ENCODE peak calls at places on chromosomes 3 and 15, in six cellular contexts. T, N, M, C, W and H are unnamed samples.

GRCh38 chr3:32872487-32873382 is 54.9 kb downstream of the TRIM71 start:
- DNase-seq in T (no peak), N (peak), M (no peak), C (peak), W (peak), H (peak)

GRCh38 chr3:129023909-129024308 is 22.8 kb downstream of the EFCC1 start:
- DNase-seq in T (no peak), N (no peak), M (peak), C (no peak), W (no peak), H (no peak)

GRCh38 chr15:58622877-58623276 is 126.6 kb downstream of the ADAM10 start:
- DNase-seq in T (no peak), N (no peak), M (no peak), C (no peak), W (no peak), H (no peak)

GRCh38 chr15:91129436-91129835 is 29.4 kb downstream of the SV2B start:
- DNase-seq in T (no peak), N (no peak), M (no peak), C (no peak), W (no peak), H (no peak)

GRCh38 chr15:23422946-23423708 is 23.9 kb downstream of the GOLGA6L2 start:
- DNase-seq in T (peak), N (peak), M (no peak), C (no peak), W (no peak), H (no peak)

GRCh38 chr3:182389041-182389815 is 404.1 kb upstream of the ATP11B start:
- DNase-seq in T (no peak), N (no peak), M (no peak), C (peak), W (no peak), H (no peak)

GRCh38 chr3:44120721-44121582 is 120.7 kb upstream of the TOPAZ1 start:
- DNase-seq in T (no peak), N (no peak), M (no peak), C (no peak), W (no peak), H (no peak)

GRCh38 chr3:172397716-172398405 is 50.4 kb downstream of the GHSR start:
- DNase-seq in T (no peak), N (no peak), M (peak), C (no peak), W (no peak), H (no peak)

GRCh38 chr3:25944328-25944727 is 154.4 kb downstream of the OXSM start:
- DNase-seq in T (no peak), N (no peak), M (no peak), C (no peak), W (no peak), H (no peak)

GRCh38 chr3:131549340-131549739 is 46.6 kb upstream of the MRPL3 start:
- DNase-seq in T (no peak), N (no peak), M (no peak), C (no peak), W (no peak), H (no peak)

DNA sequence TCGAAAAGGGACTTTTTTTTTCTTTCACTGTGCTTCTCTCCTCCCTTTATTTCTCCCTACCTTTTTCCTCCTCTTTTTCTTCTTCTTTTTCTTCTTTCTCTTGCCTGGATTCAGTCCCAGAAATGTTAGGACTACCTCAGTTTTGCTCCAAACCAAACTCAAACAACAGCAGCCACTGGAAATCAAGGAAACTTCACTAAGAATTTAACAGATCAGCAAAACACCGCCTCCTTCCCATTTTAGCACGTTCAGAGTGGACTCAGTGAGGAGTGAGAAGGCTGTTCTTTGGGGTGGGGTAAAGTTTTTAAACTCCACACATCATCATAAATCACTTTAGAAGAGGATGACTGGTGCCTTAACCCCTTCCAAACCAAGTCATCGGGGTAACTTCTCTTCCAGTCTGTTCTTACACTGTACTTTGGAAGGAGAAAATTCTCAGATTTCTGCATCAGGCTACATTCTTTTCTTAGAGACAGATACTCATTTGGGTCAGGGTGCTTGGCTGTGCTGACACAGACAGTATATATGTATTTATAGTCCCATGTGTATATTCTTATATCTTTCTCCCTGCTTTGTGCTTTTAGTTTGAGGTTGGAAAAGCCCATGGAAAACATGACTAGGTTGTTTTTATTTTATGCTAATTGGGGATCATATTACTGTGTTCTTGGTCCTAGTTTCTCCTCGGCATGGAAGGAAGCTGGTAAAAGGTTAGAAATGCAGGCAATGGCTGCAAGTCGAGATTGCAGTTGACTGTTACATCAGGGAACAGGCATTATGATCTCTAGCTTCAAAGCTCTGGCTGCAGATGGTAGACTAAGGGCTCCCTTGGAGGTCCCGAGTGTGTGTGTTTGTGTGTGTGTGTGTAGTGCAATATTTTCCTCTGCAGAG is at the start of gene CCDC80:
- DNase-seq in T (peak), N (peak), M (peak), C (no peak), W (no peak), H (no peak)
- TF ChIP-seq POLR2A in T (peak), N (peak), M (peak), C (no peak), W (peak), H (peak)

DNA sequence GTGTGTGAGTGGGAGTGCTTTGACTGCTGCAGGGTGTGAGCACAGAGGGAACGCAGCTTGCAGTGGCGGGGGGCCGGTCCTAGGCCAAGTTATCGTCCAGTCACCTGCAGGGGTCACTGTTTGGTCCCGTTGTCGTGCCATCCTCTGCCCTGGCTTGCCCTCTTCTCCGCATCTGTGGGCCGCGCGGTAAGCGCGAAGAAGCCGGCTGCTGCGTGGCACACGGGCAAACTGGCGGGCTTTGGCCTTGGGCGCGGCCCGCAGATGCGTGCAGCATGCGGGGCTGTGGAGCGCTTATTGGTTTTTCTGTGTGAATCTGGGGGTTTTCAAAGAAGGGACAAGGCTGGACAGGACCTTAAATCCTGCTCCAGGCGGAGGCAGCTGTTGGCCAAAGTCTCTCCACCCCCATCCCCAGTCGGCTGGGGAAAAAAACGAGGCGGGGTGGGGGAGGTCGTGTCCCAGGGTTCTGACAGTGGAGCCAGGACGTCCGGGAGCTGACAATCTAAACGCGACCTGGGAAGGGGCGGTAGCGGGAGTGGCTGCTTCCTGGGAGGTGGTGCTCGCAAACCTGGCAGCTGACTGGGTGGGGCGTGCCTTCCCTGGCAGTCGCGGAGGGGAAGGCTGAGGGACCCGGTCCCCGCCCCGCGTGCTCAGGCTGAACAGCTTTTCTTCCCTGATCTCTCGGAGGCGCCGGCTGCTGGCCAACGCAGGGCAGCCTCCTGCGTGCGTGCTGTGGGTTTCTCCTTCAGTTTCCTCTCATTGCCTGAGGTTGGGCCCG is 39.7 kb upstream of the VEPH1 start:
- DNase-seq in T (peak), N (peak), M (peak), C (peak), W (peak), H (peak)
- TF ChIP-seq CTCF in T (no peak), N (no peak), M (peak), C (no peak), W (no peak), H (no peak)

DNA sequence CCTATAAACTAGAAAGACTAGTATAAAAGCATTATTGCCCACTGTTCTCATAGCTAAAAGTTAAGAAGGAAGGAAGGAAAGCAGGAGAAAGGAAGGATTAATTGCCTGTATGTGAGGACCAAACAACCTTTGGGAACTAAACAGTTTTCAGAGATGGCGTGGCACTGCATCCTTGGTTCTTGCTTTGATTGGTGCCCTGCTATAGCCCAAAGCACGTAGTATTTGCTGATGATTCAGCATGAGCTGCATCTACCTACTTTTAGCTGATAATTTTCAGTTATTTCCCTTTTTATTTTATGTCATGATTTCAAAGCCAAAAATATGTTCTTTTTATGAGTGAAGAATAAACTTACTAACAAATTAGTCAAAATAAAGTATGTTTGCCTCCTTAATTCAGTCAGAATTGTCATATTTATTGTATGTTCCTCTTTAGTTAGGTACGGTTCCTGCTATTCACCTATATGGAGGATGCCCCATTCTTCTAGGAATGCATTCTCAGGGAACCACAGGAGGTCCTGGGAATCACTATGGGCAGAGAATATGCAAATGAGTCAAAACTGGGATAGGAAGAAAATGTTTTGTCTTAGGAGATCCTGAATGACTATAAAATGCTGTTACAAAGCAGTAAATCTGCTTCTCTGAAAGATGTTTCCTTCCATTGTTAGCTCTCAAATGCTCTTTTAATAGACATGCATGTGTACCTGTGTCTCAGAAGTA is 65.4 kb upstream of the THSD4 start:
- DNase-seq in T (no peak), N (no peak), M (peak), C (no peak), W (no peak), H (no peak)
- H3K4me3 ChIP-seq in T (no peak), N (no peak), M (no peak), C (no peak), W (no peak), H (no peak)

DNA sequence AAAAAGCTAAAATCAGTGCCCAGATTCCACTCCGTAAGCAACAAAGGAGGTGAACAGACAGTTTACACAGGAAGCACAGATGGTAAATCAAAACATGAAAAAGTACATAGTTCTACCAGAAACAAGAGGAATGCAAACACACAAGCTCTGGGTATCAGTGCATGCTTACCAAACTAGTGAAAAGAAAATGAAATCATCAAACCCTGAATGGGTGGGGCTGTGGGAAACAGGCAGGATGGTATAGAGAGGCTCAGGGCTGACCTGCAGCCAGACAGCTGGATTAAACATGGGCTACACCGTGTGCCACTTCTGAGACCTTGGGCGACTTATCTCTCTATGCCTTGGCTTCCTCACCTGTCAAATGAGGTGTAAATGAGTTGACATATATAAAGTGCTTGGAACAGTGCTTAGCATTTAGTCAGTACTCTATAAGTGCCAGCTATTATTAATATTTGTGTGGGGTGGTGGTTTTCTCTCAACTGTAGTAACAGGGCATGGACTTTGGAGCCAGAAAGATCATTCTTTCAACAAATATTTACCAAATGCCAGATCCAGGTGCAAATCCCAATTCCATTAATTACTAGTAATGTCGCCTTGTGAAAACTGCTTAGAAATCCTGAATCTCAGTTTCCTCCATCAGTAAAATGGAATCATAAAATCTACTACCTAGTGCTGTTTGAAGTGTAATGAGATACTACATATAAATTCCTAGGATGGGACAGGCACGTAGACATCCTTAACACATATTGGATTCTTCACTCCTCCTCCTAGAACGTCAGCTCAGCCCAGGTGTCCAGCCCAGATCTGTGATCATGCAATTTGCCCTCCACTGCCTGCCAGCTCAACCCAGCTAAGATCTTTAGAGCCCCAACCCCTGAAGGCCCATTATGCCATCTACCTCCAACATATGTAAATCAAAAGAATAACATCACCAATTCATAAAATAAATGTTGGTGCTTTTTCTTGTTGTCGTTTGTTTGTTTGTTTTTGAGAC is 55.5 kb upstream of the SMAD3 start:
- DNase-seq in T (no peak), N (no peak), M (no peak), C (no peak), W (no peak), H (no peak)
- TF ChIP-seq POLR2A in T (no peak), N (no peak), M (no peak), C (no peak), W (no peak), H (no peak)

DNA sequence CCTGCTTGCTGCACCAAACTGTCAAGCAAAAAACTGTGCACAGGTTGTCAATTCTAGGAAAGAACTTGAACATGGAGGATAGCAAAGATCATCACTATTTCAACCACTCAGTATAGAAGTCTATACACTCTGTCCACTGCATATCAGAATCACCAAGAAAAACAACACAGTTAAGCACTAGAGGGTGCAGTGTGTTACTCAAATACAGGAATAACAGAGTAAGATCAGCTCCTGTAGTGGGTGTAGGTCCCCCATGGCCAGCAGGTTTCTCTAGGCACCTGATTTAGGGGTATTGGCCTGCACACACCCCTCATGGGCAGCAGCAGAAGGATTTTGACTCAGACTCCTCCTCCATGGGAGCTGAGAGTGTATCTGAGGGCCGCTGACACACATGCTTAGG is 464.1 kb downstream of the EPHA6 start:
- DNase-seq in T (no peak), N (no peak), M (no peak), C (no peak), W (no peak), H (no peak)
- TF ChIP-seq CTCF in T (no peak), N (no peak), M (no peak), C (no peak), W (no peak), H (no peak)

GRCh38 chr3:105401254-105401653 is 34.5 kb downstream of the ALCAM start:
- DNase-seq in T (no peak), N (no peak), M (no peak), C (no peak), W (no peak), H (no peak)
- H3K4me3 ChIP-seq in T (no peak), N (no peak), M (no peak), C (no peak), W (no peak), H (no peak)

DNA sequence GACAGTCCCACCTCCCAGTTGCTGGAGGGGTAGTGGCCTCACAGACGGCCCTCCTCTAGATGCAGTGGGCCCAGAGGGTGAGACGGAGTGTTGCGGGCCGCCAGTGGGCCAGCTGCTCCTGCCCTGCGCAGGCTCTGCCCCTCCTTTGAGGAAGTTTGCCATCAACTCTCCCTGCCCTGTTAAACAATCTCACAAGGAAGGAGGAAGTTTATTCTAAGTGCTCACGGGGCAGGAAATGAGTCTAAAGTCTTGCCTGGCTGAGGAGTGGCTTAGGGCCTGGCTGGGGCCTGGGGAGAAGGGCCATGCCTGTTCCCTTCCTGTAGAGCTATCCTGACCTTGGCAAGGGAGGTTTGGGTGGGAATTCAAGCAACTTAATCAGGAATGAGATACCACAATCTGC is at the start of gene FAM3D:
- DNase-seq in T (no peak), N (no peak), M (no peak), C (peak), W (no peak), H (peak)
- TF ChIP-seq POLR2A in T (no peak), N (peak), M (no peak), C (no peak), W (no peak), H (no peak)

GRCh38 chr3:148957586-148957985 is 33.8 kb upstream of the GYG1 start:
- DNase-seq in T (no peak), N (no peak), M (no peak), C (no peak), W (no peak), H (no peak)
- TF ChIP-seq CTCF in T (no peak), N (no peak), M (peak), C (no peak), W (no peak), H (no peak)

DNA sequence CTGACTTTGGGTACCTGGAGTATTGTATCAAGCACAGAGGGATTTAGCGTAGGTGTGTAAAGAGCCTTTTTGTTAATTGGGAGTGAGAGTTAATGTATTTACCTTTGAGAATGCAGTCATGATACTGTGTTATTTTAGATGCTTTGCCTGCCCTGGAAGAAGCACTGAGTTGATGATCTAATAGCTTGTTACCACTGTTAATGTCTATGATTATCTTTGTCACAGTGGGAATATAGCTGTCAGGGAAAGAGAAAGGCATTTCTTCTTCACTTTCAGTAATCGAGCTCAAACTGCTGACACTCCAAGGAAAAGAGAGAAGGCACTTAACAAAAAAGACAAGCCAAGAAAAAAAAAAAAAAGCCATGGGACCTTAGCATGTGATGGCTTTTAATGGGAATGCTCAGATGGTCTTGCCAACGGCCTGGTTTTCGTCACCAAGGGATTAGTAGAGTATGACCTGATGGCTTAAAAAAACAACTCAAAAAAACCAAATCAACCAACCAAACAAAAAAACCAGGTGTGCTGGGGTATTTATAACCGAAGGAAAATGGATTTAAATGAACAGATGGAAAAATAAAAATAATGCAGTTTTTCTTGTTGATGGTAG is 387.4 kb downstream of the PTPRG start:
- DNase-seq in T (no peak), N (no peak), M (no peak), C (no peak), W (no peak), H (no peak)
- H3K4me3 ChIP-seq in T (no peak), N (no peak), M (no peak), C (no peak), W (no peak), H (no peak)